ENCODE peak calls at places on chromosome 4, in six cellular contexts. One of them, this sample, is unnamed.

GRCh38 chr4:126264839-126265238 is 950.1 kb downstream of the FAT4 start:
- DNase-seq in IMR-90: peak
- DNase-seq in heart left ventricle: no peak
- DNase-seq in tibial nerve: no peak
- DNase-seq in uterus: no peak
- DNase-seq in stomach: no peak
- DNase-seq in this sample: peak

GRCh38 chr4:40214038-40214437 is 17.2 kb downstream of the RHOH start:
- DNase-seq in IMR-90: no peak
- DNase-seq in heart left ventricle: no peak
- DNase-seq in tibial nerve: no peak
- DNase-seq in uterus: no peak
- DNase-seq in stomach: no peak
- DNase-seq in this sample: no peak

GRCh38 chr4:167774646-167775045 is 317.7 kb upstream of the ANXA10 start:
- DNase-seq in IMR-90: no peak
- DNase-seq in heart left ventricle: no peak
- DNase-seq in tibial nerve: no peak
- DNase-seq in uterus: no peak
- DNase-seq in stomach: no peak
- DNase-seq in this sample: no peak

GRCh38 chr4:134375775-134376174 is 174.2 kb upstream of the PABPC4L start:
- DNase-seq in IMR-90: no peak
- DNase-seq in heart left ventricle: no peak
- DNase-seq in tibial nerve: no peak
- DNase-seq in uterus: no peak
- DNase-seq in stomach: no peak
- DNase-seq in this sample: no peak

GRCh38 chr4:169268951-169269781 is 1.6 kb downstream of the SH3RF1 start:
- DNase-seq in IMR-90: peak
- DNase-seq in heart left ventricle: no peak
- DNase-seq in tibial nerve: no peak
- DNase-seq in uterus: no peak
- DNase-seq in stomach: no peak
- DNase-seq in this sample: no peak

GRCh38 chr4:17347445-17347844 is 164.4 kb downstream of the QDPR start:
- DNase-seq in IMR-90: peak
- DNase-seq in heart left ventricle: no peak
- DNase-seq in tibial nerve: no peak
- DNase-seq in uterus: no peak
- DNase-seq in stomach: no peak
- DNase-seq in this sample: peak

GRCh38 chr4:150152764-150153163 is 74.5 kb downstream of the DCLK2 start:
- DNase-seq in IMR-90: peak
- DNase-seq in heart left ventricle: no peak
- DNase-seq in tibial nerve: no peak
- DNase-seq in uterus: no peak
- DNase-seq in stomach: no peak
- DNase-seq in this sample: no peak

GRCh38 chr4:153916273-153916755 is 127.4 kb upstream of the SFRP2 start:
- DNase-seq in IMR-90: no peak
- DNase-seq in heart left ventricle: no peak
- DNase-seq in tibial nerve: no peak
- DNase-seq in uterus: no peak
- DNase-seq in stomach: no peak
- DNase-seq in this sample: no peak

GRCh38 chr4:86033171-86033570 is 326.7 kb downstream of the MAPK10 start:
- DNase-seq in IMR-90: peak
- DNase-seq in heart left ventricle: peak
- DNase-seq in tibial nerve: no peak
- DNase-seq in uterus: peak
- DNase-seq in stomach: peak
- DNase-seq in this sample: no peak

GRCh38 chr4:93152461-93152860 is 676.1 kb upstream of the ATOH1 start:
- DNase-seq in IMR-90: no peak
- DNase-seq in heart left ventricle: no peak
- DNase-seq in tibial nerve: no peak
- DNase-seq in uterus: no peak
- DNase-seq in stomach: no peak
- DNase-seq in this sample: no peak

GRCh38 chr4:173056271-173056670 is 112.3 kb upstream of the GALNT7 start:
- DNase-seq in IMR-90: no peak
- DNase-seq in heart left ventricle: no peak
- DNase-seq in tibial nerve: no peak
- DNase-seq in uterus: no peak
- DNase-seq in stomach: no peak
- DNase-seq in this sample: no peak

GRCh38 chr4:51836531-51836930 is 6.4 kb upstream of the DCUN1D4 start:
- DNase-seq in IMR-90: no peak
- DNase-seq in heart left ventricle: no peak
- DNase-seq in tibial nerve: no peak
- DNase-seq in uterus: no peak
- DNase-seq in stomach: no peak
- DNase-seq in this sample: no peak

GRCh38 chr4:88200186-88200585 is 41.7 kb upstream of the ABCG2 start:
- DNase-seq in IMR-90: no peak
- DNase-seq in heart left ventricle: no peak
- DNase-seq in tibial nerve: no peak
- DNase-seq in uterus: no peak
- DNase-seq in stomach: no peak
- DNase-seq in this sample: no peak

GRCh38 chr4:103092245-103092644 is 7.4 kb downstream of the BDH2 start:
- DNase-seq in IMR-90: no peak
- DNase-seq in heart left ventricle: no peak
- DNase-seq in tibial nerve: no peak
- DNase-seq in uterus: no peak
- DNase-seq in stomach: no peak
- DNase-seq in this sample: no peak

GRCh38 chr4:158768577-158769174 is at the start of gene FNIP2:
- DNase-seq in IMR-90: peak
- DNase-seq in heart left ventricle: peak
- DNase-seq in tibial nerve: peak
- DNase-seq in uterus: peak
- DNase-seq in stomach: peak
- DNase-seq in this sample: peak
- TF ChIP-seq POLR2A in IMR-90: peak
- TF ChIP-seq POLR2A in heart left ventricle: no peak
- TF ChIP-seq POLR2A in tibial nerve: peak
- TF ChIP-seq POLR2A in uterus: peak
- TF ChIP-seq POLR2A in stomach: no peak
- TF ChIP-seq POLR2A in this sample: peak

DNA sequence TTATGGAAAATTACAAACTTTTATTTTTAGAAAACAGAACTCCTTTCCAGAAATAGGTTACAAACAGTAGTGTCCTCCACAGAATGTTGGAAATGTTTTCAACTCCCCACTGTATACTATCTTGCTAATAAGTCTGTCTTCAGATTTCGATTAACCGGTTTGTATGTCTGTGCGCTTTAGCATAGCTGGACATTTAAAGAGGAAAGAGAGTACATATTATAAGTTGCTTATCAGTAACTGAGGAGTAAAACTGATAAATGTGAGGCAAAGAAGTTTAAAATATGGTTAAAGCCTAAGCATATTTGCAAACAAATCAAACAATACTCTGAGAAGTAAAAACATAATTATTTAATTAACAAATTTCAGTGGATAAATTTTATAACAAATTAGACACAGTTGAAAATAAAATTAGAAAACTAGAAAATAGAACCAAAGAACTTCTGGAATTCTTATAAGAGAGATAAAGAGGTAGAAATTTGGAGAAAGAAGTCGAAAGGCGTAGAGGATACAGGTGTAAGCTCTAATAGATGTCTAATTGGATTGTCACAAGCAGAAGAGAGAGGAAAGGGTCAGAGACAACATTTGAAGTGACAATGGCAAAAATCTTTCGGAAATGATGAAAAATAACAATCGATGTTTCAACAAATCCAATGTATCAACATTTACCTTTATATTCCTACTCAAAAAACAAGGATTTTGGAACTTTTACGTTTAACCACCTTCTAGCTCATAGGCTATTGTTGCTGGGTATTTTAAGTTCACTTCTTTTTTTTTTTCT is 3.6 kb downstream of the CXCL8 start:
- DNase-seq in IMR-90: no peak
- DNase-seq in heart left ventricle: no peak
- DNase-seq in tibial nerve: no peak
- DNase-seq in uterus: no peak
- DNase-seq in stomach: no peak
- DNase-seq in this sample: no peak
- TF ChIP-seq POLR2A in IMR-90: peak
- TF ChIP-seq POLR2A in heart left ventricle: no peak
- TF ChIP-seq POLR2A in tibial nerve: no peak
- TF ChIP-seq POLR2A in uterus: no peak
- TF ChIP-seq POLR2A in stomach: no peak
- TF ChIP-seq POLR2A in this sample: no peak

DNA sequence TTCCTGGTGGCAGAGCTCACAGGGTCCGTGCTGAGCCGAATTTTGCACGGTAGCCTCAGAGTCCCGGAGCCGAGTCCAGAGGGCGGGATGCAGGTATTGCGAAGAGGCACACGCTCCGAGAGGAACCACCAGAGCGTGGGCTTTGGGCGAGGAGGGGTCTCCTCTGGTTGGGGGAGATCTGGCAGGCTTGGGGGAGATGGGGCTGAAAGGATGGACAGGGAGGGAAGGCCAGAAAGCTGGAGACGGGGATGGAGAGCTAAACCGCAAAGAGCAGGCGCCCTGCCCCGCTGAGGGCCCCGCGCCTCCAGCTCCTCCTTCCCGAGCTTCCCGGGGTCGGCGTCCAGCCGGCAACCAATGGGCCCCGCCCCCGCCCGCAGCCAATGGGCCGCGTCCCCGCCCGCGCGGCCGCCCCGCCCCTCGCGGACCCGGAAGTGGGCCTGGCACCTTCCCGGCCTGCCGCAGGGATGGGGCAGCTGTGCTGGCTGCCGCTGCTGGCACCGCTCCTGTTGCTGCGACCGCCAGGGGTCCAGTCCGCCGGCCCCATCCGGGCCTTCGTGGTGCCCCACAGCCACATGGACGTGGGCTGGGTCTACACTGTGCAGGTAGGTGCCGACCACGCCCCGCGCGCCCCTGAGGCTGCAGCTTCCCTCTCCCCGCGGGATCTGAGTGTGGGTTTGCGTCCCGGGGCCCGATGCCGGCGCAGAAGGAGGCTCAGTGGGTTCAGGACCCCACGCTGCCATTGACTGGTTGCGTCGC is at the start of gene MAN2B2:
- DNase-seq in IMR-90: peak
- DNase-seq in heart left ventricle: peak
- DNase-seq in tibial nerve: peak
- DNase-seq in uterus: peak
- DNase-seq in stomach: peak
- DNase-seq in this sample: peak
- TF ChIP-seq POLR2A in IMR-90: peak
- TF ChIP-seq POLR2A in heart left ventricle: no peak
- TF ChIP-seq POLR2A in tibial nerve: no peak
- TF ChIP-seq POLR2A in uterus: peak
- TF ChIP-seq POLR2A in stomach: no peak
- TF ChIP-seq POLR2A in this sample: peak

DNA sequence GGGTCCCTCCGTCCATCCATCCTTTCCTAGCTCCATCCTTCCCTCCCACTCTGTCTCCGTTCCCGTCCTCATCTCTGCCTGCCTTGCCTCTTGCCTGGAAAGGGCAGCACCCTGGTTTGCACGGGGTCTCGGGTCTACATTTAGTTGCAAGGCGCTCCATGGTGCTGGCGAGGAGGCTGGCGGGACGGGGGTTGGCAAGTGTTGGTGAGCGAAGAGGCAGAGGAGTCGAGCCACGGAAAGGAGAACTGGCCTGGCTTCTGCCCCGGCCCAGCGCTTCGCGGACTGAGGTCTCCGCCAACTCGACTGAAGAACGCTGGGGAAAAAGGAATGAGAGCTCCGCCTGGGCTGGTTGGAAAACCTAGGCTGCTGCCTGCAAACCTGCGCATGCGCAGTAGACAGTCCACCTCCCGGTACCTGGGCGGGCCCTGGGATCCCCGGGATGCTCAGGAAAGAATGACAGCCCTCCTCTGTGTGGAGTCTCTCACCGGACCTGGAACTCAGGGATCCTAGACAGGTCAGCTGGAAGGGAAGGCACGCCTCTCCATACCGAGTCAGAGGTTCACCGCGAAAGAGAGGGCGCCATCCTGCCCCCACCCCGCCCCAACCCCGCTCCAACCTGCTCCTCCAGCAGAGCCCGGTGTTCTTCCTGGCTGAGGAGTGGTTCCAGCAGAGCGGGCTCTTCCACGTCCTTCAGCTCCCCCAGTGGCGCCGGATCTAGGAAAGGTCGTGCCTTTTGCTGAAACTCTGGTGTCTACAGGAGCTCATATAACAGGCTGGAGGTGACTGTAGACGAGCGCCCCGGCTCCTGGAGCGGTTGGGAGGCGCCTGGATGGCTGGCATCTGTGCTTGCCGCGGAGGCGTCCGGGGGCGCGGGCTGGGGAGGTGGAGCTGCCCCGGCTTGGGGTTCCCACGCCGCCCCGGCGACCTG is 6.0 kb downstream of the FRG2 start:
- DNase-seq in IMR-90: peak
- DNase-seq in heart left ventricle: peak
- DNase-seq in tibial nerve: no peak
- DNase-seq in uterus: no peak
- DNase-seq in stomach: peak
- DNase-seq in this sample: no peak
- TF ChIP-seq POLR2A in IMR-90: no peak
- TF ChIP-seq POLR2A in heart left ventricle: no peak
- TF ChIP-seq POLR2A in tibial nerve: no peak
- TF ChIP-seq POLR2A in uterus: no peak
- TF ChIP-seq POLR2A in stomach: no peak
- TF ChIP-seq POLR2A in this sample: no peak

GRCh38 chr4:99563310-99564186 is at the start of gene TRMT10A:
- DNase-seq in IMR-90: peak
- DNase-seq in heart left ventricle: peak
- DNase-seq in tibial nerve: peak
- DNase-seq in uterus: peak
- DNase-seq in stomach: peak
- DNase-seq in this sample: peak
- TF ChIP-seq POLR2A in IMR-90: peak
- TF ChIP-seq POLR2A in heart left ventricle: no peak
- TF ChIP-seq POLR2A in tibial nerve: peak
- TF ChIP-seq POLR2A in uterus: peak
- TF ChIP-seq POLR2A in stomach: no peak
- TF ChIP-seq POLR2A in this sample: peak

DNA sequence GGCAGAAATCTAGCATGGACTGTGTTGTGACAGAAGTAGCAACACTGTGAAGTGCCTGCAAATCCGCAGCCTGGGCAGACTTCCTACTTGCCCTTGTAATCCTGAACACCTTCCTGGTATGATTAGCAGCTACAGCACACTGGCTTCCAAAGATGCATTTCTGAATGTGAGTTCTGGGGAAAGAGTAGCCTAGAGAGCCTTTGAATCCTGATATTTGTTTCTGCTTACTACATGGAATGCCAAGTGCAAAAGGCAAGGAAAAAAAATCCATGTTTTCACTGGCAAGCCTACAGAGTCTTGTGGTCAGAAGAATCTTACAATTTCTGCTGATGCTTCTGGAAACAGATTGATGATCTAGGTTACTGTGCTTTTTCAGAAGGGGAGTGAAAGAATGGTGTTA is 223.7 kb downstream of the COL25A1 start:
- DNase-seq in IMR-90: peak
- DNase-seq in heart left ventricle: no peak
- DNase-seq in tibial nerve: no peak
- DNase-seq in uterus: no peak
- DNase-seq in stomach: no peak
- DNase-seq in this sample: no peak
- TF ChIP-seq POLR2A in IMR-90: no peak
- TF ChIP-seq POLR2A in heart left ventricle: no peak
- TF ChIP-seq POLR2A in tibial nerve: no peak
- TF ChIP-seq POLR2A in uterus: no peak
- TF ChIP-seq POLR2A in stomach: no peak
- TF ChIP-seq POLR2A in this sample: no peak